ENCODE peak calls at places on chromosomes 6 and 20, in five cellular contexts. M is fibroblast of lung; H is stimulated activated CD4-positive, alpha-beta T cell treated with anti-CD3 and anti-CD28 coated beads, Interleukin-12 subunit alpha, Interleukin-12 subunit beta, amount 100 ng/mL, for 4 hours; N is PC-3; D is fibroblast of the aortic adventitia. J is an unnamed sample.

GRCh38 chr20:5171074-5171789 is 44.4 kb downstream of the CDS2 start:
- DNase-seq in M (no peak), H (no peak), N (no peak), D (no peak), J (peak)

GRCh38 chr6:109449789-109450673 is 5.5 kb downstream of the MICAL1 start:
- DNase-seq in M (no peak), H (no peak), N (no peak), D (no peak), J (no peak)

GRCh38 chr6:6747371-6747770 is 158.9 kb downstream of the LY86 start:
- DNase-seq in M (no peak), H (no peak), N (no peak), D (no peak), J (no peak)

GRCh38 chr6:582370-582769 is 74.5 kb downstream of the HUS1B start:
- DNase-seq in M (peak), H (no peak), N (no peak), D (no peak), J (peak)

GRCh38 chr20:14582855-14583254 is 245.4 kb upstream of the FLRT3 start:
- DNase-seq in M (no peak), H (no peak), N (peak), D (no peak), J (no peak)

GRCh38 chr6:157921685-157922367 is 59.8 kb upstream of the SYNJ2 start:
- DNase-seq in M (peak), H (no peak), N (no peak), D (peak), J (no peak)

GRCh38 chr6:148218542-148219258 is 123.9 kb upstream of the SASH1 start:
- DNase-seq in M (no peak), H (no peak), N (no peak), D (peak), J (no peak)

GRCh38 chr20:48822879-48823385 is 4.9 kb downstream of the PREX1 start:
- DNase-seq in M (no peak), H (no peak), N (no peak), D (no peak), J (no peak)

GRCh38 chr20:11375966-11376365 is 541.7 kb upstream of the BTBD3 start:
- DNase-seq in M (no peak), H (no peak), N (peak), D (no peak), J (peak)